ENCODE peak calls at places on chromosomes 12 and 14, in ten cellular contexts. One of them, this sample, is unnamed.

GRCh38 chr12:132501189-132501940 is 11.4 kb downstream of the FBRSL1 start:
- DNase-seq in stomach: no peak
- DNase-seq in astrocyte of the spinal cord: no peak
- DNase-seq in upper lobe of left lung: no peak
- DNase-seq in HAP-1: no peak
- DNase-seq in effector memory CD4-positive, alpha-beta T cell: no peak
- DNase-seq in H1: no peak
- DNase-seq in uterus: no peak
- DNase-seq in naive thymus-derived CD4-positive, alpha-beta T cell: no peak
- DNase-seq in HFF-Myc: no peak
- DNase-seq in this sample: no peak

GRCh38 chr14:20934148-20934762 is 21.0 kb upstream of the RNASE2 start:
- DNase-seq in stomach: peak; percentile 36
- DNase-seq in astrocyte of the spinal cord: no peak
- DNase-seq in upper lobe of left lung: peak; percentile 26
- DNase-seq in HAP-1: peak; percentile 64
- DNase-seq in effector memory CD4-positive, alpha-beta T cell: peak; percentile 3
- DNase-seq in H1: peak; percentile 54
- DNase-seq in uterus: no peak
- DNase-seq in naive thymus-derived CD4-positive, alpha-beta T cell: peak; percentile 13
- DNase-seq in HFF-Myc: no peak
- DNase-seq in this sample: no peak

GRCh38 chr12:107560194-107560905 is 125.2 kb upstream of the PWP1 start:
- DNase-seq in stomach: no peak
- DNase-seq in astrocyte of the spinal cord: no peak
- DNase-seq in upper lobe of left lung: no peak
- DNase-seq in HAP-1: peak; percentile 14
- DNase-seq in effector memory CD4-positive, alpha-beta T cell: no peak
- DNase-seq in H1: no peak
- DNase-seq in uterus: no peak
- DNase-seq in naive thymus-derived CD4-positive, alpha-beta T cell: no peak
- DNase-seq in HFF-Myc: no peak
- DNase-seq in this sample: no peak

GRCh38 chr14:52906141-52906601 is 44.7 kb downstream of the FERMT2 start:
- DNase-seq in stomach: no peak
- DNase-seq in astrocyte of the spinal cord: peak; percentile 89
- DNase-seq in upper lobe of left lung: no peak
- DNase-seq in HAP-1: no peak
- DNase-seq in effector memory CD4-positive, alpha-beta T cell: no peak
- DNase-seq in H1: no peak
- DNase-seq in uterus: no peak
- DNase-seq in naive thymus-derived CD4-positive, alpha-beta T cell: no peak
- DNase-seq in HFF-Myc: peak; percentile 58
- DNase-seq in this sample: peak; percentile 84

GRCh38 chr12:131980263-131980662 is 30.5 kb downstream of the EP400 start:
- DNase-seq in stomach: no peak
- DNase-seq in astrocyte of the spinal cord: no peak
- DNase-seq in upper lobe of left lung: no peak
- DNase-seq in HAP-1: no peak
- DNase-seq in effector memory CD4-positive, alpha-beta T cell: no peak
- DNase-seq in H1: no peak
- DNase-seq in uterus: no peak
- DNase-seq in naive thymus-derived CD4-positive, alpha-beta T cell: no peak
- DNase-seq in HFF-Myc: no peak
- DNase-seq in this sample: no peak

GRCh38 chr12:131116437-131117117 is 162.9 kb downstream of the ADGRD1 start:
- DNase-seq in stomach: no peak
- DNase-seq in astrocyte of the spinal cord: no peak
- DNase-seq in upper lobe of left lung: no peak
- DNase-seq in HAP-1: no peak
- DNase-seq in effector memory CD4-positive, alpha-beta T cell: no peak
- DNase-seq in H1: no peak
- DNase-seq in uterus: peak; percentile 52
- DNase-seq in naive thymus-derived CD4-positive, alpha-beta T cell: no peak
- DNase-seq in HFF-Myc: no peak
- DNase-seq in this sample: no peak

GRCh38 chr14:50064993-50065392 is 51.4 kb downstream of the VCPKMT start:
- DNase-seq in stomach: peak; percentile 45
- DNase-seq in astrocyte of the spinal cord: peak; percentile 21
- DNase-seq in upper lobe of left lung: peak; percentile 65
- DNase-seq in HAP-1: no peak
- DNase-seq in effector memory CD4-positive, alpha-beta T cell: peak; percentile 37
- DNase-seq in H1: no peak
- DNase-seq in uterus: no peak
- DNase-seq in naive thymus-derived CD4-positive, alpha-beta T cell: no peak
- DNase-seq in HFF-Myc: no peak
- DNase-seq in this sample: no peak

GRCh38 chr12:110638792-110639191 is 24.9 kb downstream of the TCTN1 start:
- DNase-seq in stomach: no peak
- DNase-seq in astrocyte of the spinal cord: no peak
- DNase-seq in upper lobe of left lung: no peak
- DNase-seq in HAP-1: no peak
- DNase-seq in effector memory CD4-positive, alpha-beta T cell: no peak
- DNase-seq in H1: no peak
- DNase-seq in uterus: no peak
- DNase-seq in naive thymus-derived CD4-positive, alpha-beta T cell: no peak
- DNase-seq in HFF-Myc: no peak
- DNase-seq in this sample: no peak

GRCh38 chr14:21987937-21988336 is 314.3 kb upstream of the OR4E1 start:
- DNase-seq in stomach: no peak
- DNase-seq in astrocyte of the spinal cord: peak; percentile 3
- DNase-seq in upper lobe of left lung: no peak
- DNase-seq in HAP-1: peak; percentile 26
- DNase-seq in effector memory CD4-positive, alpha-beta T cell: no peak
- DNase-seq in H1: no peak
- DNase-seq in uterus: no peak
- DNase-seq in naive thymus-derived CD4-positive, alpha-beta T cell: no peak
- DNase-seq in HFF-Myc: no peak
- DNase-seq in this sample: no peak

GRCh38 chr14:72024043-72024407 is 91.8 kb downstream of the RGS6 start:
- DNase-seq in stomach: peak; percentile 27
- DNase-seq in astrocyte of the spinal cord: peak; percentile 3
- DNase-seq in upper lobe of left lung: peak; percentile 21
- DNase-seq in HAP-1: peak; percentile 40
- DNase-seq in effector memory CD4-positive, alpha-beta T cell: peak; percentile 5
- DNase-seq in H1: peak; percentile 7
- DNase-seq in uterus: no peak
- DNase-seq in naive thymus-derived CD4-positive, alpha-beta T cell: no peak
- DNase-seq in HFF-Myc: no peak
- DNase-seq in this sample: peak; percentile 15

GRCh38 chr12:121403721-121404120 is 3.8 kb downstream of the RNF34 start:
- DNase-seq in stomach: no peak
- DNase-seq in astrocyte of the spinal cord: no peak
- DNase-seq in upper lobe of left lung: no peak
- DNase-seq in HAP-1: no peak
- DNase-seq in effector memory CD4-positive, alpha-beta T cell: no peak
- DNase-seq in H1: no peak
- DNase-seq in uterus: no peak
- DNase-seq in naive thymus-derived CD4-positive, alpha-beta T cell: no peak
- DNase-seq in HFF-Myc: no peak
- DNase-seq in this sample: no peak

GRCh38 chr12:66160704-66161103 is 9.1 kb downstream of the TMBIM4 start:
- DNase-seq in stomach: no peak
- DNase-seq in astrocyte of the spinal cord: no peak
- DNase-seq in upper lobe of left lung: no peak
- DNase-seq in HAP-1: no peak
- DNase-seq in effector memory CD4-positive, alpha-beta T cell: no peak
- DNase-seq in H1: no peak
- DNase-seq in uterus: no peak
- DNase-seq in naive thymus-derived CD4-positive, alpha-beta T cell: no peak
- DNase-seq in HFF-Myc: no peak
- DNase-seq in this sample: no peak

GRCh38 chr12:24379038-24379437 is 429.6 kb upstream of the SOX5 start:
- DNase-seq in stomach: no peak
- DNase-seq in astrocyte of the spinal cord: no peak
- DNase-seq in upper lobe of left lung: no peak
- DNase-seq in HAP-1: no peak
- DNase-seq in effector memory CD4-positive, alpha-beta T cell: no peak
- DNase-seq in H1: no peak
- DNase-seq in uterus: no peak
- DNase-seq in naive thymus-derived CD4-positive, alpha-beta T cell: no peak
- DNase-seq in HFF-Myc: no peak
- DNase-seq in this sample: no peak
- H3K4me3 ChIP-seq in stomach: no peak overlapping the region
- H3K4me3 ChIP-seq in astrocyte of the spinal cord: no peak overlapping the region
- H3K4me3 ChIP-seq in upper lobe of left lung: no peak overlapping the region
- H3K4me3 ChIP-seq in HAP-1: no peak overlapping the region
- H3K4me3 ChIP-seq in effector memory CD4-positive, alpha-beta T cell: no peak overlapping the region
- H3K4me3 ChIP-seq in H1: no peak overlapping the region
- H3K4me3 ChIP-seq in uterus: no peak overlapping the region
- H3K4me3 ChIP-seq in naive thymus-derived CD4-positive, alpha-beta T cell: no peak overlapping the region
- H3K4me3 ChIP-seq in HFF-Myc: no peak overlapping the region
- H3K4me3 ChIP-seq in this sample: no peak overlapping the region

DNA sequence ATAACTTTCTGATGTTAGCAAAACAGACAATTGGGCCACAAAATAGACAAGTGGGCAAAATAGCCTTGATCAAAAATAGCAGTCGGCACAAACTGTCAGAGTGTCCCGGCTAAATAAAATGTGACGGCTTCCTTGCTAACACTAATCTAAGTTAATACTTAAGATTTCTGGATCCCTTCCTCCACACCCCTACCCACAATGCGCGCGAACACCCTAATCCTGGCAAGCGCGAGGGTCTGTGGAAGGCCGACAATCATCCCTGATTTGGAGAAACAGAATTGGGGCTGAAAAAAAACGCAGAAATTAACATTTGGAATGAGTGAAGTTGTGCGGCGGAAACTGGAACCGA is 489 bp downstream of the CEP290 start:
- DNase-seq in stomach: no peak
- DNase-seq in astrocyte of the spinal cord: no peak
- DNase-seq in upper lobe of left lung: no peak
- DNase-seq in HAP-1: no peak
- DNase-seq in effector memory CD4-positive, alpha-beta T cell: no peak
- DNase-seq in H1: no peak
- DNase-seq in uterus: no peak
- DNase-seq in naive thymus-derived CD4-positive, alpha-beta T cell: no peak
- DNase-seq in HFF-Myc: no peak
- DNase-seq in this sample: no peak
- H3K4me3 ChIP-seq in stomach: peak overlapping the region; percentile 83
- H3K4me3 ChIP-seq in astrocyte of the spinal cord: peak overlapping the region; percentile 91
- H3K4me3 ChIP-seq in upper lobe of left lung: peak overlapping the region; percentile 62
- H3K4me3 ChIP-seq in HAP-1: peak overlapping the region; percentile 80
- H3K4me3 ChIP-seq in effector memory CD4-positive, alpha-beta T cell: peak overlapping the region; percentile 84
- H3K4me3 ChIP-seq in H1: peak overlapping the region; percentile 88
- H3K4me3 ChIP-seq in uterus: peak overlapping the region; percentile 84
- H3K4me3 ChIP-seq in naive thymus-derived CD4-positive, alpha-beta T cell: peak overlapping the region; percentile 82
- H3K4me3 ChIP-seq in HFF-Myc: peak overlapping the region; percentile 95
- H3K4me3 ChIP-seq in this sample: peak overlapping the region; percentile 98

GRCh38 chr14:95503365-95504134 is 12.9 kb downstream of the SYNE3 start:
- DNase-seq in stomach: no peak
- DNase-seq in astrocyte of the spinal cord: no peak
- DNase-seq in upper lobe of left lung: no peak
- DNase-seq in HAP-1: no peak
- DNase-seq in effector memory CD4-positive, alpha-beta T cell: no peak
- DNase-seq in H1: no peak
- DNase-seq in uterus: no peak
- DNase-seq in naive thymus-derived CD4-positive, alpha-beta T cell: no peak
- DNase-seq in HFF-Myc: no peak
- DNase-seq in this sample: no peak

GRCh38 chr14:95500772-95501401 is 15.6 kb downstream of the SYNE3 start:
- DNase-seq in stomach: peak; percentile 51
- DNase-seq in astrocyte of the spinal cord: peak; percentile 86
- DNase-seq in upper lobe of left lung: no peak
- DNase-seq in HAP-1: no peak
- DNase-seq in effector memory CD4-positive, alpha-beta T cell: no peak
- DNase-seq in H1: no peak
- DNase-seq in uterus: peak; percentile 64
- DNase-seq in naive thymus-derived CD4-positive, alpha-beta T cell: no peak
- DNase-seq in HFF-Myc: peak; percentile 75
- DNase-seq in this sample: peak; percentile 65

GRCh38 chr14:95500201-95500681 is 16.2 kb downstream of the SYNE3 start:
- DNase-seq in stomach: no peak
- DNase-seq in astrocyte of the spinal cord: no peak
- DNase-seq in upper lobe of left lung: no peak
- DNase-seq in HAP-1: no peak
- DNase-seq in effector memory CD4-positive, alpha-beta T cell: no peak
- DNase-seq in H1: no peak
- DNase-seq in uterus: no peak
- DNase-seq in naive thymus-derived CD4-positive, alpha-beta T cell: no peak
- DNase-seq in HFF-Myc: no peak
- DNase-seq in this sample: no peak

GRCh38 chr14:95504135-95505029 is 12.1 kb downstream of the SYNE3 start:
- DNase-seq in stomach: no peak
- DNase-seq in astrocyte of the spinal cord: peak; percentile 60
- DNase-seq in upper lobe of left lung: no peak
- DNase-seq in HAP-1: no peak
- DNase-seq in effector memory CD4-positive, alpha-beta T cell: no peak
- DNase-seq in H1: no peak
- DNase-seq in uterus: no peak
- DNase-seq in naive thymus-derived CD4-positive, alpha-beta T cell: no peak
- DNase-seq in HFF-Myc: no peak
- DNase-seq in this sample: no peak

DNA sequence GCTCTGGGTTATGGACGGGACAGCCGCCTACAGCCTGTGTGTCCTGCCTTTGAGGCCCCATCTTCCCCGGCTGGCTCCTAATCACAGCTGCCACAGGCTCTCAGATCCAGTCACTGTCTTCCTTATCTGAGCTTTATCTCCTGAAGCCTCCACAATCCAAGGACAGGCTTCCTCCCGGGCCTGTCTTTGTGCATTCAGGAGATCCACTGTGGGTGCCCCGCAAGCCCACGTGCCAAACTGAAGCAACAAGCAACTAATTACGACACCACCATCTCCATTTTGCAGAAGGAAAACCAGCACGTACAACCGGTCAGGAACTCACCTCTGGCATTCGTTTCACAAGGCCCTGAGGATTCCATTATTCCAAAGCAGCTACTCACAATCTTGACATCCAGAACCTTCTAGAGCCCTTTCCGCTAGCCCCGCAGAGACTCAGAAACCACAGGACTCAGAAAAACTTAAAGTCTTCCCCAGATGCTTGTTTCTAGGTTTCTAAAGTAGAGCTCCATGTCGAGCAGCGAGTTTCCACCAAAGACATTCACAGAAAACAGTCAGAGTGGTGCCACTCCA is 14.0 kb downstream of the SYNE3 start:
- DNase-seq in stomach: no peak
- DNase-seq in astrocyte of the spinal cord: no peak
- DNase-seq in upper lobe of left lung: no peak
- DNase-seq in HAP-1: no peak
- DNase-seq in effector memory CD4-positive, alpha-beta T cell: no peak
- DNase-seq in H1: no peak
- DNase-seq in uterus: no peak
- DNase-seq in naive thymus-derived CD4-positive, alpha-beta T cell: no peak
- DNase-seq in HFF-Myc: no peak
- DNase-seq in this sample: no peak
- H3K4me3 ChIP-seq in stomach: no peak overlapping the region
- H3K4me3 ChIP-seq in astrocyte of the spinal cord: no peak overlapping the region
- H3K4me3 ChIP-seq in upper lobe of left lung: no peak overlapping the region
- H3K4me3 ChIP-seq in HAP-1: no peak overlapping the region
- H3K4me3 ChIP-seq in effector memory CD4-positive, alpha-beta T cell: no peak overlapping the region
- H3K4me3 ChIP-seq in H1: no peak overlapping the region
- H3K4me3 ChIP-seq in uterus: no peak overlapping the region
- H3K4me3 ChIP-seq in naive thymus-derived CD4-positive, alpha-beta T cell: no peak overlapping the region
- H3K4me3 ChIP-seq in HFF-Myc: no peak overlapping the region
- H3K4me3 ChIP-seq in this sample: no peak overlapping the region

DNA sequence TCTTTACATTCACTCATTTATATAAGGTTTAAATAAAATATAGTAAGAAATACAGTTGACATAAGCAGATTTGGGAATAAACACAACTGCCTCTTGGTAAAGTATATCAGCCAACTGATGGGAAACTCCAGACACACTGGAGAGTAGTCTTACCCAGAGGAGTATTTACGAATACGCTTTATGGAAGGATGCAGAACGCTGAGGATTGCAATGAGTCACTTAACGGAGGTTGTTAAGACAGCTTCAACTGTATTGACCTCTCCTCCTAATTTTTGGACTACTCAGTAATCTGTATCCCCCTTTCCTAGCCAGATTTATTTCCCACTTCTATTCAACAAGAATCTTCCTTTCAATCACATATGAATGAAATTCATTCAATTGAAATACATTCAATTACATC is 6.0 kb downstream of the C2CD5 start:
- DNase-seq in stomach: no peak
- DNase-seq in astrocyte of the spinal cord: no peak
- DNase-seq in upper lobe of left lung: no peak
- DNase-seq in HAP-1: no peak
- DNase-seq in effector memory CD4-positive, alpha-beta T cell: no peak
- DNase-seq in H1: no peak
- DNase-seq in uterus: no peak
- DNase-seq in naive thymus-derived CD4-positive, alpha-beta T cell: no peak
- DNase-seq in HFF-Myc: no peak
- DNase-seq in this sample: no peak
- H3K4me3 ChIP-seq in stomach: no peak overlapping the region
- H3K4me3 ChIP-seq in astrocyte of the spinal cord: no peak overlapping the region
- H3K4me3 ChIP-seq in upper lobe of left lung: no peak overlapping the region
- H3K4me3 ChIP-seq in HAP-1: no peak overlapping the region
- H3K4me3 ChIP-seq in effector memory CD4-positive, alpha-beta T cell: no peak overlapping the region
- H3K4me3 ChIP-seq in H1: no peak overlapping the region
- H3K4me3 ChIP-seq in uterus: no peak overlapping the region
- H3K4me3 ChIP-seq in naive thymus-derived CD4-positive, alpha-beta T cell: no peak overlapping the region
- H3K4me3 ChIP-seq in HFF-Myc: no peak overlapping the region
- H3K4me3 ChIP-seq in this sample: no peak overlapping the region